ENCODE peak calls at places on chromosomes 13 and 19, in six cellular contexts. J, A, L, R, T and X are unnamed samples. For H3K4me1 and H3K9me3, the result is how much of the 10 kb centered on the place peaks cover.

GRCh38 chr19:33683881-33684549 is 62.3 kb downstream of the CHST8 start:
- DNase-seq in J (no peak), A (peak), L (no peak), R (peak), T (peak), X (no peak)

GRCh38 chr13:45398862-45399261 is 19.3 kb downstream of the SLC25A30 start:
- DNase-seq in J (no peak), A (no peak), L (no peak), R (no peak), T (no peak), X (no peak)

GRCh38 chr13:97141564-97142005 is 80.5 kb upstream of the MBNL2 start:
- DNase-seq in J (no peak), A (peak), L (peak), R (peak), T (peak), X (peak)

GRCh38 chr19:7145494-7145893 is 76.0 kb downstream of the ZNF557 start:
- DNase-seq in J (no peak), A (no peak), L (no peak), R (no peak), T (no peak), X (no peak)

GRCh38 chr19:34998777-34999497 is 1.2 kb upstream of the GRAMD1A start:
- DNase-seq in J (no peak), A (no peak), L (no peak), R (peak), T (no peak), X (peak)

GRCh38 chr13:113589251-113589960 is 4.9 kb downstream of the TFDP1 start:
- DNase-seq in J (no peak), A (no peak), L (no peak), R (peak), T (no peak), X (peak)

GRCh38 chr13:23552171-23552570 is 18.0 kb upstream of the TNFRSF19 start:
- DNase-seq in J (no peak), A (no peak), L (no peak), R (no peak), T (no peak), X (no peak)

GRCh38 chr19:49893135-49893534 is 3.6 kb downstream of the IL4I1 start:
- DNase-seq in J (no peak), A (no peak), L (no peak), R (no peak), T (no peak), X (no peak)

GRCh38 chr19:14005381-14006084 is 587 bp downstream of the RFX1 start:
- DNase-seq in J (peak), A (peak), L (peak), R (peak), T (peak), X (peak)

GRCh38 chr13:19592657-19593175 is 31.4 kb upstream of the TPTE2 start:
- DNase-seq in J (no peak), A (no peak), L (no peak), R (no peak), T (no peak), X (no peak)

GRCh38 chr19:34676697-34677385 is at the start of gene SCGB2B2:
- DNase-seq in J (no peak), A (no peak), L (no peak), R (no peak), T (no peak), X (no peak)

GRCh38 chr19:18194554-18195238 is 1.7 kb downstream of the MPV17L2 start:
- DNase-seq in J (no peak), A (peak), L (no peak), R (peak), T (peak), X (no peak)

GRCh38 chr19:17394891-17395415 is 957 bp upstream of the CCDC194 start:
- DNase-seq in J (no peak), A (peak), L (peak), R (peak), T (peak), X (no peak)

GRCh38 chr13:40622761-40623160 is 43.7 kb downstream of the FOXO1 start:
- DNase-seq in J (no peak), A (no peak), L (no peak), R (no peak), T (peak), X (no peak)

GRCh38 chr13:40618581-40619478 is 47.6 kb downstream of the FOXO1 start:
- DNase-seq in J (no peak), A (no peak), L (no peak), R (no peak), T (no peak), X (no peak)

GRCh38 chr13:40624338-40624737 is 42.1 kb downstream of the FOXO1 start:
- DNase-seq in J (no peak), A (peak), L (no peak), R (no peak), T (no peak), X (no peak)

GRCh38 chr13:40619479-40619814 is 47.0 kb downstream of the FOXO1 start:
- DNase-seq in J (no peak), A (no peak), L (no peak), R (no peak), T (no peak), X (no peak)

DNA sequence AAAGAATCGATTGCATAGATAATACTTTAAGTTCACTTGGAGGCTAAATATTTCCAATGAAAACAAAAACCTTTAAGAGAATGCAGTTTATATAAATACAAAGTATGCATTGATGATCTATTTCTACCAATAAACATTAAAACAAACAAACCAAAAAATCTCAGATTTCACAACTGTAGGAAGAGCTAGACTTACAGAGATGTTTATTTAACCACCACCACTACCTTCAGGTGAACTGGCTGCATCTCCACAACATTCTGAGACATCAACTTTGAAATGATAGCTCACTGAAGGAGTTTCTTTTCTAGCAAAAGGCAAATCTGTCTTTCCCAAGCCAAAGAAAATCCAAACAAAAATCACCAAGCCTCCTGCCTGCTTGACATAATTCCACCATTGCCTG is 44.2 kb downstream of the FOXO1 start:
- DNase-seq in J (no peak), A (no peak), L (no peak), R (no peak), T (no peak), X (no peak)
- H3K4me1 ChIP-seq in J (under half), A (under half), L (under half), R (under half), T (under half), X (under half)

GRCh38 chr13:27442071-27442647 is 8.2 kb downstream of the MTIF3 start:
- DNase-seq in J (no peak), A (no peak), L (no peak), R (peak), T (no peak), X (no peak)

GRCh38 chr13:27432612-27433210 is 8.3 kb downstream of the GTF3A start:
- DNase-seq in J (no peak), A (no peak), L (no peak), R (no peak), T (no peak), X (no peak)

GRCh38 chr13:27432180-27432579 is 7.8 kb downstream of the GTF3A start:
- DNase-seq in J (no peak), A (no peak), L (no peak), R (no peak), T (no peak), X (no peak)

GRCh38 chr13:27440408-27440807 is 10.0 kb downstream of the MTIF3 start:
- DNase-seq in J (no peak), A (no peak), L (no peak), R (no peak), T (no peak), X (no peak)

DNA sequence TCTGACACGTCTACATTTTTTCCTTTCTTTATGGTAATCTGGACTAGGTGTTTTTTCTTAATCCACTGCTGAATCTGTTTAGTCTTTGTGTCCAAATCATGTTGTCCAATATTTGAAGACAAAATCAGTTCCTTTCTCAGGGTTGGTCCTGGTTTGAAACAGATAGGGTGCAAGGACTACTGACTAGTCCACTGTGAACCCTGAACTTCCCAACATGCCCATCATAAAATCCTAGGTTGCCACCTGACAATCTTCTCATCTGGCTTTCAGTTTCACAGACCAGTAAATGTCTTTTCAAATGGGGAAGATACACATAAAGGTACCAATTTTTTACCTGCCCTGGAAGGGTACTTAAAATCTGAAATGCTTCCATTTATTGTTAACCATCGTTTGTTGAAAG is 12.7 kb downstream of the GTF3A start:
- DNase-seq in J (no peak), A (no peak), L (no peak), R (no peak), T (no peak), X (no peak)
- H3K9me3 ChIP-seq in J (under half), A (under half), L (under half), R (under half), T (under half), X (under half)

GRCh38 chr13:84912720-84913119 is 886.5 kb downstream of the SLITRK6 start:
- DNase-seq in J (no peak), A (no peak), L (no peak), R (no peak), T (no peak), X (no peak)

DNA sequence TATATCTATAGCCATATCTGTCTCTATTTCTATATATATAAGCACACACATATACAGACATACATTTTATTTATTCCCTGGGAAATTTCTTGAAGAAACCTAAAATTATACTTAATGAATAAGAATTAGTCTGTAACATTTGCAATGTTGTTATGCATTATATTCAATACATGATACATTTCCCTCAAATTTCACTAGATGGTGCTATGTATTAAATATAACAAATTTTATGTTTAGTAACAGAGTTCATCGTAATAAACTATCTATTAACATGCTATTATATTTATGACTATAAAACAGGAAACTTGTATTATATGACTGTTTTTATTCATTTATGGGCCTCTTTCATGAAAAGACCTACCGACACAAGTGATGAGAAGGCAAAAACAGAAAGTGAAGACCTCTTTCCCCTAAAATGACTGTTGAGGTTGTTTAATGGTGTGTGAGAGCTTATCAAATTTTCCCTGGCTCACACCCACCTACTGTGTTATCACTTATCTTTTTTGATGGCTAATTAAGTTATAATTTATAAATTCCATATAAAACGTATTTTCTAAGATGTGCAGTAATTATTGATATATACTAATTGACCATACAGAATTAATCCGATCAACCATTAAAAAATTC is 881.9 kb downstream of the SLITRK6 start:
- DNase-seq in J (no peak), A (peak), L (no peak), R (no peak), T (no peak), X (no peak)
- TF ChIP-seq CTCF in J (no peak), A (peak), L (peak), R (no peak), T (peak), X (no peak)

DNA sequence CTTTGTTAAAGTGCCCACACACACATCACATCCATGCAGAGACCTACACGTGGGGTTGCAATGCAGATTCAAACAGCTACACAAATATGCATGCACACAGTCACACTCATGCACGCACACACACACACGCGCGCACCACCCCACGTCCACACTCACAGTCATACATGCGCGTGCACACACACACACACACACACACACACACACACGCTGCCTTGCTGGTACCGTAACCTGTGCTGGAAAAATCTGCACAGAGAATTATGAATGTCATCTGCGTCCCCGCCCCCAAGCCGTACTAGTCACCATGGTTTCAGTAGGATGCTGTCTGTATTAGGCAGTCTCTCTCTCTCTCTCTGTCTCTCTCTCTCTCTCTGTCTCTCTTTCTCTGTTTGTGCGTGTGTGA is 26.2 kb upstream of the DPP9 start:
- DNase-seq in J (no peak), A (no peak), L (no peak), R (no peak), T (no peak), X (no peak)
- H3K4me1 ChIP-seq in J (under half), A (under half), L (under half), R (under half), T (under half), X (under half)

DNA sequence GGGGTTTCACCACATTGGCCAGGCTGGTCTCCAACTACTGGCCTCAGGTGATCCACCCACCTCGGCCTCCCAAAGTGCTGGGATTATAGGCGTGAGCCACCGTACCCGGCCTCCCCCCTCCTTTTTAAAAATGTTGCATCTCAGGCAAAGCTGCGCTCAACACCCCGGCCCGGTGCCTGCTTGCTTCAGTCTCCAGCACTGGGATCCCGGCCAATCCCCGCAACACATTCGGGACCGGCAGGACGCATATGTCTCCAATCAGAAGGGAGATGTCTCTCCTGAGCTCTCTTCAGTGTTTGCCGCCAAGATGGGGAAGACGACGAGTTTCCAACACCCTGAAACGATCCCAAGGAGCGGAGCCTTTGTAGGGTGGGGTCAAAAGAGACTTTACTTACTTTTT is 16.1 kb downstream of the GNG7 start:
- DNase-seq in J (no peak), A (no peak), L (no peak), R (no peak), T (no peak), X (no peak)
- H3K9me3 ChIP-seq in J (under half), A (under half), L (under half), R (under half), T (under half), X (under half)

DNA sequence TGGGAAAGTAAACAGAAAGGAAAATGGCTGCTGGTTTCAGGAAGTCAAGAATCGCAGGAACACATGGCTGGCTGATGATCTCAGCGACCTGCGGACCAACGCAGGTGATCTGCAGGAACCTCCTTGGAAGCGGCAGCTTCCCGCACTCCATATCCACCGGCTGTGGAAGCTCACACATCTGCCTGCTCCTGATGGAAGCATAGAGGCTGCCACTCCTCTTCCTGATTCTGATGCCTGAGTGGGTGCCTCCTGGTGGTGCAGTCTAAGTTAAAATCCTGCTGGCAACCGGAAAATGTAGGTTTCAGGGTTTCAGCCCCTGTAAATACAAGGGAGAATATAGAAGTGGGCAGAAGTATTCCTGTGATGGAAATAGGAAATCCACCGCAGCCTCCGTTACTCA is 75.5 kb downstream of the TNFSF13B start:
- DNase-seq in J (no peak), A (no peak), L (no peak), R (no peak), T (peak), X (no peak)
- TF ChIP-seq CTCF in J (no peak), A (no peak), L (no peak), R (no peak), T (peak), X (no peak)

GRCh38 chr13:109703250-109703649 is 83.1 kb downstream of the IRS2 start:
- DNase-seq in J (no peak), A (no peak), L (no peak), R (no peak), T (no peak), X (no peak)
- H3K4me1 ChIP-seq in J (under half), A (under half), L (under half), R (under half), T (under half), X (under half)

DNA sequence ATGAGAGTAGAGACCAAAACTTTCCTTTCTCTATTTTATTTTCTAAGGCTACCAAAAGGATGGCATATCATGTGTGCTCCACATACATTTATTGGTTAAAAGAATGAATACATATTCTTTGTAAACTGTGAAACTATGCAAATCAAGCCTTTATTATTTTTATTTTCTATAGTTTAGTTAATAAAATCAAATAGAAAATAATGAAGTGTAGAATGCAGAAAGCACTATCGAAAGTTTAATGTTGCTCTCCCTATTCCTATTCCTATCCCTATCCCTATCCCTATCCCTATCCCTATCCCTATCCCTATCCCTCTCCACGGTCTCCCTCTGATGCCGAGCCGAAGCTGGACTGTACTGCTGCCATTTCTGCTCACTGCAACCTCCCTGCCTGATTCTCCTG is 60.3 kb downstream of the ZNF100 start:
- DNase-seq in J (no peak), A (no peak), L (no peak), R (no peak), T (no peak), X (no peak)
- H3K9me3 ChIP-seq in J (under half), A (under half), L (under half), R (under half), T (under half), X (under half)

GRCh38 chr19:54186351-54186750 is 3.0 kb downstream of the MBOAT7 start:
- DNase-seq in J (no peak), A (no peak), L (no peak), R (no peak), T (no peak), X (no peak)

GRCh38 chr19:54188224-54188871 is 1.0 kb downstream of the MBOAT7 start:
- DNase-seq in J (no peak), A (peak), L (no peak), R (peak), T (peak), X (no peak)

GRCh38 chr19:54189668-54190502 is 505 bp upstream of the MBOAT7 start:
- DNase-seq in J (peak), A (peak), L (peak), R (peak), T (peak), X (peak)

GRCh38 chr19:54189020-54189667 is at the start of gene MBOAT7:
- DNase-seq in J (no peak), A (no peak), L (no peak), R (no peak), T (no peak), X (no peak)

DNA sequence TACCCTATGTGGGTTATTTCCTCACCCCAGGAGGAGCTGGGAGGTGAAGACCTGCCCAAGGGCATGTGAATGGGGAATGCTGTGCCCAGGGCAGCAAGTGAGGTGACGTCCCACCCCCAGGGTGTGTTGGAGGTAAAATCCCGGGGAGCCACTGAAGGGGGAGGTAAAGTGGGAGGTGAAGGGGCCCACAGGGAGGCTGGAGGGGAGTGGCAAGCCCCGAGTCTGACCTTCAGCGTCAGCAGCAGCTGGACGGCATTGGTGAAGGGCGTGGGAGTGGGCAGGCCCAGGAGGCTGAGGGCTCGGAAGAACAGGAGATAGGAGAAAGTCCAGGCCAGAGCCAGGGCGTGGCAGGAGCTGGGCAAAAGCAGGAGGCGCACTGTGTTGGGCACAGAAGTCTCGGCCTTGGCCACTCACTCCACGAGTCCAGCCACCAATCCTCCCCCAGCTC is 2.4 kb downstream of the MBOAT7 start:
- DNase-seq in J (no peak), A (no peak), L (no peak), R (peak), T (no peak), X (no peak)
- TF ChIP-seq CTCF in J (no peak), A (no peak), L (no peak), R (no peak), T (no peak), X (no peak)